ENCODE peak calls at places on chromosomes 4 and X, in six cellular contexts. P, O, R, I, G and L are unnamed samples.
A peak's percentile ranks its signal among the peaks of the same experiment; 100 is the strongest.

GRCh38 chr4:37732787-37733186 is 46.6 kb upstream of the RELL1 start:
- DNase-seq in I (no peak), G (no peak), O (no peak), P (no peak), R (no peak), L (no peak)

GRCh38 chr4:24054910-24055309 is 165.1 kb upstream of the PPARGC1A start:
- DNase-seq in O (no peak), P (no peak), I (no peak), R (no peak), G (no peak), L (no peak)

GRCh38 chr4:158139086-158139485 is 33.7 kb downstream of the GASK1B start:
- DNase-seq in O (no peak), G (no peak), P (no peak), I (peak; percentile 54), R (peak; percentile 38), L (no peak)

GRCh38 chrX:55867254-55867653 is 149.7 kb downstream of the RRAGB start:
- DNase-seq in O (no peak), G (peak; percentile 86), I (peak; percentile 58), R (peak; percentile 1), P (no peak), L (no peak)

GRCh38 chrX:104564335-104564734 is 1.7 kb upstream of the IL1RAPL2 start:
- DNase-seq in I (no peak), P (no peak), G (no peak), R (no peak), O (no peak), L (no peak)

GRCh38 chr4:8403173-8403753 is 37.3 kb downstream of the ACOX3 start:
- DNase-seq in P (peak; percentile 93), G (no peak), R (peak; percentile 39), O (peak; percentile 66), I (peak; percentile 56), L (peak; percentile 70)

GRCh38 chrX:13489451-13489850 is 80.0 kb upstream of the EGFL6 start:
- DNase-seq in O (no peak), R (peak; percentile 78), G (no peak), P (no peak), I (peak; percentile 70), L (no peak)

GRCh38 chr4:153570228-153570973 is 104.2 kb downstream of the TMEM131L start:
- DNase-seq in O (no peak), P (no peak), I (no peak), R (no peak), G (no peak), L (no peak)

GRCh38 chrX:115330498-115331138 is 41.1 kb downstream of the LUZP4 start:
- DNase-seq in R (peak; percentile 43), G (peak; percentile 40), O (peak; percentile 10), I (peak; percentile 45), P (no peak), L (peak; percentile 83)

GRCh38 chr4:175509320-175509719 is 302.7 kb downstream of the GPM6A start:
- DNase-seq in R (no peak), G (no peak), P (no peak), I (no peak), O (no peak), L (no peak)

GRCh38 chrX:267771-268261 is 13.4 kb upstream of the PLCXD1 start:
- DNase-seq in G (no peak), R (no peak), O (no peak), I (no peak), P (no peak), L (no peak)

GRCh38 chr4:96524311-96524875 is 684.5 kb downstream of the PDHA2 start:
- DNase-seq in P (no peak), O (no peak), I (no peak), R (no peak), G (no peak), L (no peak)

GRCh38 chr4:126071346-126072333 is 756.9 kb downstream of the FAT4 start:
- DNase-seq in G (no peak), O (no peak), P (no peak), I (peak; percentile 23), R (peak; percentile 88), L (no peak)

GRCh38 chrX:78322863-78323262 is 4.5 kb downstream of the CYSLTR1 start:
- DNase-seq in G (no peak), O (no peak), R (no peak), I (no peak), P (no peak), L (peak; percentile 51)

GRCh38 chr4:126441173-126441810 is 1126.5 kb downstream of the FAT4 start:
- DNase-seq in I (no peak), R (no peak), O (no peak), P (no peak), G (no peak), L (no peak)

GRCh38 chrX:72621163-72621562 is 48.5 kb upstream of the HDAC8 start:
- DNase-seq in G (no peak), O (no peak), R (no peak), P (no peak), I (no peak), L (no peak)

GRCh38 chrX:38614485-38614884 is 53.1 kb downstream of the TSPAN7 start:
- DNase-seq in P (no peak), R (no peak), O (no peak), G (no peak), I (no peak), L (no peak)

GRCh38 chr4:102390438-102390837 is 45.2 kb upstream of the SLC39A8 start:
- DNase-seq in O (no peak), P (no peak), R (peak; percentile 74), I (peak; percentile 90), G (peak; percentile 57), L (peak; percentile 56)

GRCh38 chrX:109839694-109840358 is 106.8 kb upstream of the ACSL4 start:
- DNase-seq in R (peak; percentile 40), P (peak; percentile 44), O (no peak), I (peak; percentile 51), G (no peak), L (no peak)

GRCh38 chr4:151537726-151538125 is 128.8 kb downstream of the FHIP1A start:
- DNase-seq in R (peak; percentile 24), G (no peak), P (no peak), O (no peak), I (no peak), L (no peak)

GRCh38 chr4:112127736-112128322 is 17.4 kb upstream of the FAM241A start:
- DNase-seq in P (no peak), O (no peak), I (peak; percentile 23), R (peak; percentile 58), G (no peak), L (no peak)

GRCh38 chr4:103451341-103451740 is 253.2 kb upstream of the CENPE start:
- DNase-seq in P (no peak), G (no peak), I (peak; percentile 87), O (no peak), R (no peak), L (no peak)

GRCh38 chr4:128827280-128827679 is 17.8 kb downstream of the JADE1 start:
- DNase-seq in I (no peak), R (no peak), O (no peak), P (peak; percentile 39), G (no peak), L (no peak)
- H3K4me1 ChIP-seq in I (peaks cover 18% of the 10 kb centered on the region), R (peaks cover 36% of the 10 kb centered on the region), O (no peaks in the 10 kb centered on the region), P (peaks cover 15% of the 10 kb centered on the region), G (peaks cover 43% of the 10 kb centered on the region), L (peaks cover 82% of the 10 kb centered on the region)

DNA sequence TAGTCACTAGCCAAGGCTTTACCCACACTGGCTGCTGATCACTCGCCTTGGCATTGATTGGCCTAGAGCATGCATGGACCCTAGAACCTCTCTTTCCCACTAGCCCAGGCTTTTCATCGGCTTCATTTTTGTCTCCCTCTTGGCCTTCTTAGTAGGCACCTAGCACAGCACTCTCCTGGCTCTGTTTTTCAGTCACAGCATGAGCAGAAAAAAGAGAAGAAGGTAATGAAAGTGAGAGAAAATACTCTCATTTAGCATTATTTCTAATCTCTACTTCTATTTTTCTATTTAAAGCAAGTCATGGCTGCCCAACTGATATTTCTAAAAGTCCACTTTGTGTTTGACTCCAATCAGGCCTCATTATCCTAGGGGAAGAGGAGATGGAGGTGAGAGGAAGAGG is 267.2 kb downstream of the FBXO8 start:
- DNase-seq in G (no peak), O (no peak), I (no peak), R (no peak), P (no peak), L (no peak)
- H2AFZ ChIP-seq in G (no peak overlapping the region), O (no peak overlapping the region), I (no peak overlapping the region), R (no peak overlapping the region), P (peak overlapping the region; percentile 71), L (no peak overlapping the region)

DNA sequence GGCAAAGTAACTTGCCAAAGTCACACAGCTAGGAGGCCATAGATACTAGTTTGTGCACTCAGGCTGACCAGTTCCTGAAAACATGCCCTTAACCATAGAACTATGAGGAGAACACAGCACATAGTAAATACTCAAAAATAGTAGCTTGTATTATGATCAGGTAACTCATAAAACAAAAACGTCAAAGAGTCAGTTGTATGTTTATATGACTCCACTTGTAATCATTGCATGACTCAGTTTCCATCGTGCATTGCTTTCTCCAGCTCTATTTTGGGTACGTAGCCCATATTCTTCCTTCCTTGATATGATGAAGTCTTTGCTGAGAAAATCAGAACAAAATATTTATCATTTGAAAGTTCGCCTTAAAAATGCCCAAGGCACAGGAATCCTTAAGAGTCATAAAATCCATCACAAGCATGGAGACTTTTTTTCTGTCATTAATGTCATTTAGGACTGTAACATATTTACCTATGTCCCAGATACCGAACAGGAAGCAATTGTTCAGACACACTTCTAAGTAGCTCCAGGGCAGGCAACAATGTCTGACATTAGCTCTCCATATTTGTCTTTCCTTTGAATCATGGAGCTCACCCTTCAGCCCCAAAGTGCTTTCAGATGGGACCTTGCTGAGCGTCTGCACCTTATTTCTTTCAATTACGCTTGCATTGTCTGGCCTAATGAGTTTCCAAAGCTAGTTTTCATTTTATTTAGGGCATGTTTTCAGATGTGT is 11.2 kb upstream of the MID1 start:
- DNase-seq in P (no peak), G (no peak), R (no peak), O (no peak), I (no peak), L (no peak)
- H3K4me1 ChIP-seq in P (no peaks in the 10 kb centered on the region), G (no peaks in the 10 kb centered on the region), R (peaks cover 30% of the 10 kb centered on the region), O (no peaks in the 10 kb centered on the region), I (peaks cover 38% of the 10 kb centered on the region), L (peaks cover 9% of the 10 kb centered on the region)

GRCh38 chr4:47703964-47704363 is 133.9 kb downstream of the CORIN start:
- DNase-seq in P (no peak), I (no peak), G (no peak), R (no peak), O (no peak), L (no peak)

GRCh38 chr4:47701286-47701685 is 136.6 kb downstream of the CORIN start:
- DNase-seq in O (no peak), R (no peak), G (no peak), P (no peak), I (no peak), L (no peak)

GRCh38 chr4:47703008-47703407 is 134.9 kb downstream of the CORIN start:
- DNase-seq in R (no peak), P (no peak), O (no peak), G (no peak), I (no peak), L (no peak)

GRCh38 chr4:47705326-47705981 is 132.4 kb downstream of the CORIN start:
- DNase-seq in G (no peak), O (no peak), I (no peak), R (no peak), P (no peak), L (peak; percentile 79)

GRCh38 chr4:47704693-47705325 is 133.1 kb downstream of the CORIN start:
- DNase-seq in O (peak; percentile 24), R (no peak), P (no peak), G (no peak), I (no peak), L (peak; percentile 80)
- H2AFZ ChIP-seq in O (no peak overlapping the region), R (no peak overlapping the region), P (peak overlapping the region; percentile 48), G (no peak overlapping the region), I (no peak overlapping the region), L (peak overlapping the region; percentile 12)

GRCh38 chrX:129773649-129774458 is 5.9 kb upstream of the SASH3 start:
- DNase-seq in R (no peak), G (no peak), O (no peak), I (no peak), P (no peak), L (no peak)
- H3K4me1 ChIP-seq in R (no peaks in the 10 kb centered on the region), G (peaks cover 67% of the 10 kb centered on the region), O (peaks cover 98% of the 10 kb centered on the region), I (no peaks in the 10 kb centered on the region), P (no peaks in the 10 kb centered on the region), L (peaks cover 61% of the 10 kb centered on the region)